ENCODE peak calls at places on chromosomes 12 and 14, in seven cellular contexts. N is HCT116, U is GM23338, C is hepatocyte, O is MM.1S, Q is SK-N-SH, M is OCI-LY7. L is an unnamed sample.

GRCh38 chr12:96447256-96447655 is 42.1 kb upstream of the CFAP54 start:
- DNase-seq in U (no peak), O (no peak), Q (no peak), C (no peak), M (no peak), N (no peak), L (no peak)

GRCh38 chr12:106861984-106862894 is 87.8 kb downstream of the RIC8B start:
- DNase-seq in C (peak), Q (no peak), N (no peak), O (no peak), U (no peak), M (no peak), L (peak)

GRCh38 chr12:122886851-122887816 is 8.8 kb downstream of the VPS37B start:
- DNase-seq in C (peak), Q (no peak), U (no peak), M (peak), N (peak), O (peak), L (peak)

GRCh38 chr14:68506645-68507405 is 286.0 kb downstream of the ZFP36L1 start:
- DNase-seq in Q (no peak), N (no peak), C (no peak), M (peak), O (peak), U (no peak), L (peak)

GRCh38 chr12:123896786-123897185 is 75.8 kb downstream of the CCDC92 start:
- DNase-seq in O (no peak), N (no peak), M (no peak), U (no peak), C (peak), Q (no peak), L (no peak)

GRCh38 chr12:50006754-50007442 is 18.4 kb downstream of the RACGAP1 start:
- DNase-seq in N (no peak), Q (no peak), U (no peak), C (no peak), O (no peak), M (peak), L (peak)

GRCh38 chr14:29536886-29537511 is 390.6 kb downstream of the PRKD1 start:
- DNase-seq in U (no peak), Q (peak), M (peak), O (peak), C (no peak), N (no peak), L (peak)

GRCh38 chr14:103126873-103127304 is 3.6 kb downstream of the TNFAIP2 start:
- DNase-seq in Q (peak), C (peak), U (peak), M (no peak), O (no peak), N (no peak), L (peak)

GRCh38 chr14:52248057-52248456 is 19.4 kb upstream of the PTGDR start:
- DNase-seq in C (no peak), O (no peak), M (no peak), Q (no peak), U (no peak), N (no peak), L (no peak)

GRCh38 chr14:83867871-83868270 is 1662.1 kb upstream of the FLRT2 start:
- DNase-seq in N (no peak), C (peak), M (no peak), U (no peak), O (no peak), Q (no peak), L (no peak)

GRCh38 chr14:87966816-87967215 is 26.2 kb downstream of the GALC start:
- DNase-seq in M (no peak), N (no peak), C (no peak), U (no peak), O (no peak), Q (no peak), L (peak)

GRCh38 chr12:42669471-42669997 is 80.0 kb upstream of the PRICKLE1 start:
- DNase-seq in Q (no peak), U (peak), C (no peak), M (no peak), O (no peak), N (no peak), L (no peak)

GRCh38 chr12:91178139-91178561 is 4.5 kb downstream of the DCN start:
- DNase-seq in M (no peak), N (no peak), O (peak), C (peak), U (peak), Q (no peak), L (peak)

GRCh38 chr12:14664434-14665023 is 31.9 kb downstream of the GUCY2C start:
- DNase-seq in M (peak), O (peak), N (peak), U (peak), C (peak), Q (peak), L (peak)

GRCh38 chr14:91693342-91693741 is 38.5 kb downstream of the CATSPERB start:
- DNase-seq in M (no peak), Q (no peak), U (no peak), N (no peak), C (peak), O (no peak), L (peak)

GRCh38 chr12:99983721-99984258 is 946 bp downstream of the ANKS1B start:
- DNase-seq in M (no peak), O (no peak), Q (peak), C (peak), U (no peak), N (no peak), L (no peak)

GRCh38 chr14:22520235-22520634 is 68.8 kb downstream of the DAD1 start:
- DNase-seq in U (no peak), Q (no peak), M (no peak), C (no peak), N (no peak), O (no peak), L (no peak)

GRCh38 chr14:106459971-106460730 is 933.8 kb downstream of the TMEM121 start:
- DNase-seq in U (peak), M (peak), C (no peak), O (peak), Q (no peak), N (no peak), L (no peak)

GRCh38 chr14:22472935-22473854 is 115.8 kb downstream of the DAD1 start:
- DNase-seq in N (peak), M (peak), U (peak), O (peak), C (peak), Q (peak), L (peak)

GRCh38 chr12:117875652-117876491 is 92.9 kb downstream of the KSR2 start:
- DNase-seq in C (peak), U (peak), M (no peak), O (no peak), N (no peak), Q (peak), L (no peak)

GRCh38 chr12:45379261-45379660 is 163.4 kb downstream of the ANO6 start:
- DNase-seq in C (no peak), N (peak), U (no peak), O (no peak), M (no peak), Q (no peak), L (peak)

GRCh38 chr14:28157887-28158791 is 608.4 kb upstream of the FOXG1 start:
- DNase-seq in Q (peak), C (no peak), M (no peak), O (no peak), N (no peak), U (no peak), L (no peak)

GRCh38 chr12:49661191-49661590 is 37.8 kb downstream of the PRPF40B start:
- DNase-seq in Q (no peak), U (no peak), N (no peak), M (peak), O (peak), C (no peak), L (no peak)

GRCh38 chr12:106841471-106842302 is 67.2 kb downstream of the RIC8B start:
- DNase-seq in N (peak), Q (peak), O (peak), C (peak), U (peak), M (peak), L (peak)

GRCh38 chr14:94051115-94051514 is 25.0 kb downstream of the OTUB2 start:
- DNase-seq in U (peak), Q (no peak), M (peak), N (no peak), O (no peak), C (peak), L (peak)

GRCh38 chr12:11727133-11727664 is 77.7 kb downstream of the ETV6 start:
- DNase-seq in O (no peak), C (no peak), Q (no peak), M (peak), U (no peak), N (no peak), L (no peak)

GRCh38 chr12:116368196-116369194 is 91.0 kb upstream of the MED13L start:
- DNase-seq in O (no peak), C (peak), U (no peak), N (no peak), M (no peak), Q (no peak), L (no peak)

GRCh38 chr14:25431211-25432076 is 381.5 kb upstream of the STXBP6 start:
- DNase-seq in O (peak), C (peak), M (peak), Q (peak), N (no peak), U (peak), L (peak)

GRCh38 chr12:65535951-65536350 is 257.5 kb downstream of the MSRB3 start:
- DNase-seq in O (no peak), U (no peak), M (no peak), N (no peak), C (no peak), Q (no peak), L (no peak)

GRCh38 chr14:53979747-53980642 is 23.4 kb upstream of the BMP4 start:
- DNase-seq in O (no peak), C (no peak), Q (no peak), M (no peak), N (no peak), U (peak), L (no peak)

GRCh38 chr12:8890313-8891084 is 23.8 kb upstream of the PHC1 start:
- DNase-seq in M (peak), O (peak), N (no peak), U (peak), C (peak), Q (peak), L (peak)

GRCh38 chr14:59022144-59022543 is 166.3 kb upstream of the DAAM1 start:
- DNase-seq in N (no peak), M (peak), C (no peak), O (no peak), Q (no peak), U (peak), L (peak)

GRCh38 chr12:51846911-51847829 is 1.3 kb downstream of the FIGNL2 start:
- DNase-seq in M (no peak), N (no peak), O (no peak), U (peak), Q (peak), C (peak), L (no peak)

GRCh38 chr12:113066806-113067400 is 10.4 kb downstream of the DTX1 start:
- DNase-seq in C (peak), N (no peak), O (no peak), U (no peak), Q (peak), M (no peak), L (no peak)

GRCh38 chr14:82224610-82225009 is 691.0 kb upstream of the SEL1L start:
- DNase-seq in N (no peak), M (no peak), C (no peak), O (no peak), U (no peak), Q (no peak), L (no peak)

GRCh38 chr12:5586201-5586600 is 154.3 kb downstream of the NTF3 start:
- DNase-seq in C (peak), O (no peak), N (no peak), U (no peak), M (no peak), Q (no peak), L (peak)

GRCh38 chr12:80590085-80590484 is 117.3 kb upstream of the MYF6 start:
- DNase-seq in O (no peak), C (no peak), N (no peak), Q (no peak), M (no peak), U (peak), L (no peak)
- TF ChIP-seq CTCF in O (no peak), C (no peak), N (no peak), Q (no peak), M (no peak), U (no peak), L (no peak)

GRCh38 chr12:56590237-56590830 is 39.8 kb downstream of the BAZ2A start:
- DNase-seq in Q (peak), O (peak), C (peak), U (peak), M (peak), N (no peak), L (peak)
- TF ChIP-seq EZH2phosphoT487 in Q (no peak), O (no peak), C (no peak), U (no peak), M (no peak), N (no peak), L (no peak)

GRCh38 chr12:13362260-13362841 is 165.8 kb downstream of the EMP1 start:
- DNase-seq in O (peak), C (peak), U (peak), Q (peak), N (peak), M (peak), L (peak)
- H2AFZ ChIP-seq in O (no peak), C (no peak), U (peak), Q (no peak), N (peak), M (no peak), L (peak)

GRCh38 chr12:105330938-105331804 is 680 bp downstream of the C12orf75 start:
- DNase-seq in Q (no peak), N (no peak), U (peak), O (peak), M (peak), C (peak), L (peak)
- TF ChIP-seq CTCF in Q (peak), N (no peak), U (peak), O (no peak), M (no peak), C (peak), L (no peak)

GRCh38 chr12:115227137-115227615 is 543.2 kb upstream of the TBX3 start:
- DNase-seq in Q (no peak), M (no peak), U (no peak), O (no peak), N (peak), C (peak), L (peak)
- TF ChIP-seq EZH2phosphoT487 in Q (no peak), M (no peak), U (no peak), O (no peak), N (no peak), C (no peak), L (no peak)

GRCh38 chr14:75236897-75237296 is 41.7 kb upstream of the FOS start:
- DNase-seq in U (no peak), N (no peak), O (no peak), M (no peak), C (no peak), Q (no peak), L (no peak)
- H2AFZ ChIP-seq in U (peak), N (no peak), O (no peak), M (peak), C (no peak), Q (peak), L (peak)